ENCODE peak calls at places on chromosomes 16 and 17, in six cellular contexts. B, X, L, K, U and Z are unnamed samples.

GRCh38 chr17:63439682-63440081 is 6.4 kb downstream of the CYB561 start:
- DNase-seq in U (no peak), L (peak; percentile 53), K (no peak), X (no peak), B (peak; percentile 90), Z (no peak)

GRCh38 chr16:88014201-88014781 is 63.1 kb downstream of the BANP start:
- DNase-seq in L (peak; percentile 63), U (no peak), B (peak; percentile 57), K (no peak), X (no peak), Z (no peak)

GRCh38 chr17:50665838-50666237 is 31.2 kb downstream of the ABCC3 start:
- DNase-seq in U (no peak), X (no peak), L (no peak), K (no peak), B (no peak), Z (no peak)

GRCh38 chr16:79980650-79981521 is 380.3 kb upstream of the MAF start:
- DNase-seq in B (no peak), K (peak; percentile 69), L (no peak), U (no peak), X (no peak), Z (no peak)

GRCh38 chr16:84032458-84033178 is 10.0 kb downstream of the SLC38A8 start:
- DNase-seq in X (peak; percentile 54), U (no peak), K (no peak), B (no peak), L (no peak), Z (no peak)

GRCh38 chr17:28166478-28166877 is 124.0 kb downstream of the NLK start:
- DNase-seq in U (no peak), B (no peak), L (no peak), X (no peak), K (no peak), Z (no peak)

GRCh38 chr16:86261379-86261778 is 248.9 kb upstream of the FOXF1 start:
- DNase-seq in B (peak; percentile 39), X (no peak), K (no peak), U (no peak), L (peak; percentile 23), Z (no peak)

GRCh38 chr17:73826181-73826871 is 182.1 kb upstream of the SDK2 start:
- DNase-seq in K (no peak), L (no peak), B (no peak), U (no peak), X (no peak), Z (no peak)

GRCh38 chr17:71926746-71927398 is 193.9 kb upstream of the SOX9 start:
- DNase-seq in B (peak; percentile 22), K (no peak), U (no peak), X (no peak), L (peak; percentile 58), Z (no peak)

GRCh38 chr16:68985855-68986254 is 119.6 kb upstream of the HAS3 start:
- DNase-seq in L (peak; percentile 78), X (no peak), B (no peak), K (no peak), U (no peak), Z (no peak)

GRCh38 chr17:74239169-74239568 is 25.8 kb downstream of the TTYH2 start:
- DNase-seq in L (peak; percentile 47), X (peak; percentile 33), K (no peak), B (no peak), U (no peak), Z (no peak)

GRCh38 chr16:57503366-57503765 is 17.1 kb upstream of the DOK4 start:
- DNase-seq in K (no peak), L (no peak), B (no peak), U (no peak), X (no peak), Z (no peak)

GRCh38 chr16:58148526-58148925 is 19.3 kb upstream of the CFAP20 start:
- DNase-seq in X (no peak), L (no peak), K (no peak), B (no peak), U (no peak), Z (no peak)

GRCh38 chr17:57107498-57108101 is 22.6 kb downstream of the AKAP1 start:
- DNase-seq in K (no peak), U (no peak), X (no peak), L (no peak), B (peak; percentile 90), Z (no peak)

GRCh38 chr17:12790806-12791148 is 1.5 kb downstream of the ARHGAP44 start:
- DNase-seq in U (no peak), K (no peak), B (no peak), X (no peak), L (no peak), Z (no peak)

GRCh38 chr16:87216824-87217205 is 100.4 kb downstream of the C16orf95 start:
- DNase-seq in L (no peak), B (no peak), X (no peak), U (no peak), K (no peak), Z (no peak)

GRCh38 chr16:81745704-81746558 is 33.2 kb upstream of the PLCG2 start:
- DNase-seq in L (peak; percentile 60), K (peak; percentile 26), X (peak; percentile 75), U (peak; percentile 64), B (peak; percentile 45), Z (no peak)

GRCh38 chr17:77610518-77610893 is 348.0 kb upstream of the TNRC6C start:
- DNase-seq in K (no peak), L (no peak), B (no peak), X (no peak), U (no peak), Z (no peak)

GRCh38 chr17:45230787-45231480 is 9.2 kb downstream of the FMNL1 start:
- DNase-seq in X (peak; percentile 77), B (no peak), K (no peak), U (no peak), L (peak; percentile 64), Z (no peak)

GRCh38 chr16:73713817-73714495 is 582.7 kb upstream of the PSMD7 start:
- DNase-seq in K (peak; percentile 2), X (no peak), B (peak; percentile 16), L (peak; percentile 41), U (no peak), Z (no peak)

GRCh38 chr17:41489531-41489930 is at the start of gene KRT36:
- DNase-seq in B (no peak), K (no peak), L (no peak), U (no peak), X (no peak), Z (no peak)

GRCh38 chr17:18981642-18982424 is 22.7 kb downstream of the FAM83G start:
- DNase-seq in L (peak; percentile 69), U (no peak), K (no peak), B (peak; percentile 55), X (no peak), Z (no peak)